ENCODE peak calls at places on chromosomes 12 and 14, in four cellular contexts. One of them, this sample, is unnamed. For H3K27me3 and H3K9me3, the result is how much of the 10 kb centered on the place peaks cover.

GRCh38 chr12:78060186-78060585 is 229.5 kb downstream of the NAV3 start:
- DNase-seq in adipocyte: peak
- DNase-seq in mesenchymal stem cell: peak
- DNase-seq in heart right ventricle: no peak
- DNase-seq in this sample: no peak

GRCh38 chr12:12229556-12230092 is 37.2 kb downstream of the LRP6 start:
- DNase-seq in mesenchymal stem cell: no peak
- DNase-seq in heart right ventricle: no peak
- DNase-seq in adipocyte: peak
- DNase-seq in this sample: no peak

GRCh38 chr12:124573839-124574786 is 6.7 kb upstream of the NCOR2 start:
- DNase-seq in adipocyte: no peak
- DNase-seq in mesenchymal stem cell: no peak
- DNase-seq in heart right ventricle: no peak
- DNase-seq in this sample: no peak

GRCh38 chr12:117885211-117885610 is 83.6 kb downstream of the KSR2 start:
- DNase-seq in heart right ventricle: no peak
- DNase-seq in mesenchymal stem cell: no peak
- DNase-seq in adipocyte: no peak
- DNase-seq in this sample: no peak

GRCh38 chr12:60100852-60101251 is 505.0 kb downstream of the SLC16A7 start:
- DNase-seq in heart right ventricle: no peak
- DNase-seq in mesenchymal stem cell: no peak
- DNase-seq in adipocyte: no peak
- DNase-seq in this sample: no peak

GRCh38 chr14:103118019-103118662 is 5.1 kb upstream of the TNFAIP2 start:
- DNase-seq in mesenchymal stem cell: peak
- DNase-seq in heart right ventricle: peak
- DNase-seq in adipocyte: no peak
- DNase-seq in this sample: peak

GRCh38 chr12:130970165-130970907 is 16.6 kb downstream of the ADGRD1 start:
- DNase-seq in heart right ventricle: no peak
- DNase-seq in adipocyte: no peak
- DNase-seq in mesenchymal stem cell: no peak
- DNase-seq in this sample: no peak

GRCh38 chr12:39427360-39427808 is 15.5 kb downstream of the KIF21A start:
- DNase-seq in adipocyte: peak
- DNase-seq in mesenchymal stem cell: no peak
- DNase-seq in heart right ventricle: no peak
- DNase-seq in this sample: no peak

GRCh38 chr12:46830731-46831334 is 5.0 kb upstream of the SLC38A4 start:
- DNase-seq in heart right ventricle: peak
- DNase-seq in adipocyte: peak
- DNase-seq in mesenchymal stem cell: peak
- DNase-seq in this sample: no peak
- H3K4me3 ChIP-seq in heart right ventricle: peak
- H3K4me3 ChIP-seq in adipocyte: peak
- H3K4me3 ChIP-seq in mesenchymal stem cell: peak
- H3K4me3 ChIP-seq in this sample: no peak

GRCh38 chr12:79933043-79933442 is 1.9 kb downstream of the PPP1R12A start:
- DNase-seq in adipocyte: no peak
- DNase-seq in heart right ventricle: no peak
- DNase-seq in mesenchymal stem cell: no peak
- DNase-seq in this sample: no peak
- H3K27me3 ChIP-seq in adipocyte: under half
- H3K27me3 ChIP-seq in heart right ventricle: under half
- H3K27me3 ChIP-seq in mesenchymal stem cell: under half
- H3K27me3 ChIP-seq in this sample: under half

GRCh38 chr12:132950844-132951535 is 5.1 kb downstream of the ZNF605 start:
- DNase-seq in heart right ventricle: no peak
- DNase-seq in mesenchymal stem cell: no peak
- DNase-seq in adipocyte: no peak
- DNase-seq in this sample: no peak
- H3K9me3 ChIP-seq in heart right ventricle: under half
- H3K9me3 ChIP-seq in mesenchymal stem cell: half or more
- H3K9me3 ChIP-seq in adipocyte: half or more
- H3K9me3 ChIP-seq in this sample: under half

DNA sequence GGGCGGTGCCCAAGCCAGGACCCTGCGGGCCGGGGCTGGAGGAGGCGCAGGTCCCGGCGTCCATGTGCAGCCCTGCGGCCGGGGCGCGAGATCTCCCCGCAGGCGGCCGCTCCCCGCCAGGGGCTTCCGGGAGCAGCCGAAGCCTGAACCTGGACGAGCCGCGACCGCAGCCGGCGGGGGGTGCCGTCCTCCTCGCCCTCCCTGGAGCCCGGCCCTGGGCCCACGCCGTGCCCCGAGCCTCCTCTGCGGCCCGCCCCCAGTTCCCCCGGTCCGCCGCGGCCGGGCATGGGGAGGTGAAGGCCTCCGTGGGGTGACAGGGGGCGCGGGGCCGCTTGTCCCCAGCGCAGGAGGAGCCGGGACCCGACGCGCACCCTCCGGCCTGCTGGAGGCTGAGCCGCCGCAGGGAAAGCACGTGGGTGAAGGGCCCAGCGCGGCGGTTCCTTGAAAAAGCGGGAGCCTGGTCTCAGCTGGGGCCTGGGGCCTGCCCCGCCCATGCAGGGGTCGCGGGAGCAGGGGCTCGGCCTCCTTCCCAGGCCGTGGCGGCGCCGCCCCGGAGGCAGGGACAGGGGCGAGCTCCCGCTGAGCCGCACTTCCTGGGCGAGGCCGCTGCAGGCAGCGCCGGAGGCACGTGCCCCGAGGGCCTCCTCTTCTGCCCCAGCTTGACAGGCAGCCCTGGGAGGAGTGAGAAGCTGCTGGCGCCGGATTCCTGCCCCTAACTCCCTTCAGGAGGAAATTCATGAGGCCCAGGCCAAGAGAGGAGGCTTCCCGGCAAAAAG is 55.6 kb upstream of the PPP2R5C start:
- DNase-seq in heart right ventricle: peak
- DNase-seq in adipocyte: no peak
- DNase-seq in mesenchymal stem cell: peak
- DNase-seq in this sample: no peak
- H3K4me3 ChIP-seq in heart right ventricle: peak
- H3K4me3 ChIP-seq in adipocyte: no peak
- H3K4me3 ChIP-seq in mesenchymal stem cell: no peak
- H3K4me3 ChIP-seq in this sample: no peak

GRCh38 chr12:51838762-51839161 is 9.8 kb downstream of the FIGNL2 start:
- DNase-seq in mesenchymal stem cell: no peak
- DNase-seq in heart right ventricle: peak
- DNase-seq in adipocyte: no peak
- DNase-seq in this sample: no peak
- H3K27me3 ChIP-seq in mesenchymal stem cell: half or more
- H3K27me3 ChIP-seq in heart right ventricle: under half
- H3K27me3 ChIP-seq in adipocyte: half or more
- H3K27me3 ChIP-seq in this sample: under half

DNA sequence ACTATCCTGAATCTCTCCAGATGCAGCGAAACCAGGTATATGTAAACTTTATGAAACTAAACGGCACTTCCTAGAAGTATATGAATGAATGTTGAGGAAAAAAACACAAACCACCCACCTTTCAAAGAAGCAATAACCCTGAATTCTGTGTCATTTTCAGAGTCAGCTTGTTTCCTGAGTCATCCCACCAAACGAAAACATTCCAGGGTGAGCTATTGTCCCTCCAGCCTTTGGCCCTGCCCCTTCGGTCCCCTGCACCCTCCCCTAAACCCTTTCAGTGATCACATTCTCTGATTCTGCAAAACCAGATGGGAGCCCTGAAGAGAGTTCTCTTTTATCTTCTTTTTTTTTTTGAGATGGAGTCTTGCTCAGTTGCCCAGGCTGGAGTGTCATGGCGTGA is 202.6 kb upstream of the ALG10B start:
- DNase-seq in adipocyte: no peak
- DNase-seq in heart right ventricle: no peak
- DNase-seq in mesenchymal stem cell: no peak
- DNase-seq in this sample: no peak
- H3K9me3 ChIP-seq in adipocyte: under half
- H3K9me3 ChIP-seq in heart right ventricle: under half
- H3K9me3 ChIP-seq in mesenchymal stem cell: under half
- H3K9me3 ChIP-seq in this sample: under half

DNA sequence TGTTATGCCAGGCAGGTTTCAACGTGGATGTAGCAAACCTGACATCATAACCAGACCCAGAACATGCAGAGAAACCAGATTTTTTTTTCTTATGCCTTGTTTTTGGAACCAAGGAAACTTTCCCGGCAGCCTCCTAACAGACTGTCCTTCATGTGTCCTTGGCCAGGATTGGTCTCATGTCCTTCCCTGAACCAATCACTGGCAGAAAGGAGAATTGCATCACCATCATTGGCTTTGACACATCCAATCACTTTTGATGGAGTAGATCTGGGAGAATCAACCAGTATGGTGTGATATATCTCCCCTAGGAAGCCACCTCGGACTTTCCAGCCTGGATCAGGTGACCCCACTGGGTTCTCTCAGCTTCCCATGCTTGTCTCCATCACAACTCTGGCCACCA is 25.6 kb upstream of the WSCD2 start:
- DNase-seq in heart right ventricle: no peak
- DNase-seq in mesenchymal stem cell: no peak
- DNase-seq in adipocyte: no peak
- DNase-seq in this sample: no peak
- H3K4me3 ChIP-seq in heart right ventricle: no peak
- H3K4me3 ChIP-seq in mesenchymal stem cell: no peak
- H3K4me3 ChIP-seq in adipocyte: no peak
- H3K4me3 ChIP-seq in this sample: no peak

DNA sequence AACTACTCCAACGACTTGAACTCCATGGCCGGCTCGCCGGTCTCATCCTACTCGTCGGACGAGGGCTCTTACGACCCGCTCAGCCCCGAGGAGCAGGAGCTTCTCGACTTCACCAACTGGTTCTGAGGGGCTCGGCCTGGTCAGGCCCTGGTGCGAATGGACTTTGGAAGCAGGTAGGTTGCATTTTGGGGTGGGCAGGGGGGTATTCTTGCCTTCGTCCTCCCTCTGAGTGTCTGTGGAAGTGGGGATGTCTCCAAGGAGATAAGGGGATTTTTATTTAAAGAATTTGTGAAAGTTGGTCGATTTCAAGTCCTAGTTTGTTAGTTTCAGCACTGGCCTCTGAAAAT is 1.3 kb downstream of the ASCL1 start:
- DNase-seq in mesenchymal stem cell: no peak
- DNase-seq in adipocyte: no peak
- DNase-seq in heart right ventricle: no peak
- DNase-seq in this sample: no peak
- H3K27me3 ChIP-seq in mesenchymal stem cell: half or more
- H3K27me3 ChIP-seq in adipocyte: half or more
- H3K27me3 ChIP-seq in heart right ventricle: half or more
- H3K27me3 ChIP-seq in this sample: half or more

DNA sequence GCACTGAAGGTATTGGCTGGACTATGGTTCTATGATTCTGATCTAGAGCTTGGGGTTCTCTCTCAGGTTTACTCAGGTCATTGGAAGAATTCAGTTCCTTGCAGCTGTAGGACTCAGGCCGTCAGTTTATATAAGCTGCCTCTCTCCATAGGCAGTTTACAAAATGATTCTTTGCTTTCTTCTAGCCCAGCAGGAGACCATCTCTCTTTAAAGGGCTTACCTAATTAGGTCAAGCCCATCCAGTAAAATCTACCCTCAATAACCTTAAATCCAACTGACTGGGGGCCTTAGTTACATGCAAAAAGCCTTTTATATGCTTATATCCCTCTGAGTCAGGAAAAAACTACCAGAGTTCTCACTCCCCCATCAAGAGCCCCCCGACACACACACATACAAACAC is 80.5 kb upstream of the GARIN6 start:
- DNase-seq in adipocyte: no peak
- DNase-seq in mesenchymal stem cell: no peak
- DNase-seq in heart right ventricle: no peak
- DNase-seq in this sample: no peak
- H3K9me3 ChIP-seq in adipocyte: under half
- H3K9me3 ChIP-seq in mesenchymal stem cell: under half
- H3K9me3 ChIP-seq in heart right ventricle: under half
- H3K9me3 ChIP-seq in this sample: under half